ENCODE peak calls at places on chromosomes 3 and 15, in nine cellular contexts. U is neural crest cell, R is PC-9, B is tibial artery, D is psoas muscle, S is cardiac fibroblast, T is right atrium auricular region, Y is transverse colon, X is epithelial cell of esophagus. H is an unnamed sample.

GRCh38 chr3:171803044-171803443 is 7.2 kb downstream of the PLD1 start:
- DNase-seq in B (no peak), T (no peak), S (no peak), D (no peak), Y (no peak), R (no peak), U (no peak), X (no peak), H (no peak)

GRCh38 chr3:39668420-39668819 is 141.0 kb upstream of the MYRIP start:
- DNase-seq in B (no peak), S (peak), X (peak), D (no peak), Y (no peak), T (no peak), R (no peak), U (peak), H (no peak)

GRCh38 chr3:149003653-149004305 is 12.4 kb downstream of the GYG1 start:
- DNase-seq in S (no peak), U (no peak), B (no peak), T (no peak), D (no peak), Y (no peak), X (peak), R (peak), H (no peak)

GRCh38 chr15:58139631-58140522 is 1.7 kb downstream of the AQP9 start:
- DNase-seq in R (no peak), U (no peak), Y (no peak), X (peak), B (no peak), T (no peak), D (no peak), S (peak), H (no peak)

GRCh38 chr3:106088899-106089298 is 220.1 kb upstream of the CBLB start:
- DNase-seq in U (no peak), T (no peak), S (no peak), R (no peak), B (no peak), D (no peak), X (no peak), Y (no peak), H (no peak)

GRCh38 chr3:78804251-78805037 is 963.4 kb downstream of the ROBO1 start:
- DNase-seq in U (no peak), S (peak), D (no peak), X (peak), Y (no peak), T (no peak), R (no peak), B (no peak), H (no peak)

GRCh38 chr3:56251343-56251945 is 216.8 kb downstream of the ERC2 start:
- DNase-seq in D (no peak), S (peak), B (no peak), R (peak), X (peak), U (peak), Y (peak), T (no peak), H (no peak)

GRCh38 chr3:41477399-41478014 is 278.2 kb downstream of the CTNNB1 start:
- DNase-seq in X (no peak), S (no peak), D (no peak), R (no peak), Y (no peak), B (no peak), U (no peak), T (no peak), H (no peak)

GRCh38 chr15:99108993-99109392 is 4.1 kb downstream of the SYNM start:
- DNase-seq in D (no peak), U (no peak), R (no peak), Y (no peak), S (no peak), T (no peak), X (no peak), B (no peak), H (no peak)

GRCh38 chr3:174951023-174951422 is 91.9 kb downstream of the NAALADL2 start:
- DNase-seq in B (no peak), D (no peak), R (no peak), X (peak), Y (no peak), T (no peak), U (no peak), S (peak), H (no peak)

GRCh38 chr3:53885239-53885638 is 3.3 kb upstream of the ACTR8 start:
- DNase-seq in B (no peak), Y (no peak), D (no peak), S (no peak), U (no peak), T (no peak), X (peak), R (no peak), H (no peak)

GRCh38 chr15:68420186-68420684 is 11.7 kb downstream of the ITGA11 start:
- DNase-seq in D (no peak), T (peak), R (no peak), Y (no peak), B (peak), S (no peak), X (no peak), U (no peak), H (no peak)

GRCh38 chr3:42723146-42723683 is 20.6 kb upstream of the HHATL start:
- DNase-seq in R (no peak), B (no peak), T (no peak), U (no peak), X (peak), S (no peak), D (no peak), Y (no peak), H (no peak)

GRCh38 chr3:98809561-98809960 is 46.4 kb downstream of the ST3GAL6 start:
- DNase-seq in T (no peak), Y (no peak), S (peak), D (no peak), B (no peak), U (no peak), X (no peak), R (no peak), H (no peak)

GRCh38 chr3:65168547-65168946 is 480.7 kb upstream of the ADAMTS9 start:
- DNase-seq in X (no peak), T (no peak), R (no peak), U (no peak), D (no peak), S (peak), Y (no peak), B (no peak), H (no peak)

GRCh38 chr3:29668728-29669127 is 387.9 kb downstream of the RBMS3 start:
- DNase-seq in D (no peak), T (no peak), S (no peak), B (no peak), X (no peak), U (no peak), R (no peak), Y (no peak), H (no peak)

GRCh38 chr3:132695006-132695405 is 27.2 kb downstream of the NPHP3 start:
- DNase-seq in B (no peak), T (no peak), Y (no peak), X (no peak), U (no peak), D (no peak), R (no peak), S (no peak), H (no peak)

GRCh38 chr15:35376701-35377100 is 169.3 kb downstream of the DPH6 start:
- DNase-seq in R (no peak), X (peak), T (no peak), U (no peak), B (no peak), D (no peak), S (no peak), Y (no peak), H (no peak)

GRCh38 chr15:69718916-69719315 is 266.3 kb downstream of the RPLP1 start:
- DNase-seq in X (no peak), R (no peak), T (no peak), S (no peak), Y (no peak), D (no peak), B (peak), U (no peak), H (no peak)

GRCh38 chr3:159762981-159763465 is 225.6 kb upstream of the IL12A start:
- DNase-seq in S (peak), T (peak), R (peak), B (peak), D (peak), Y (peak), U (peak), X (peak), H (peak)

GRCh38 chr3:14300721-14301377 is 101.6 kb upstream of the SLC6A6 start:
- DNase-seq in Y (no peak), R (no peak), S (peak), U (no peak), B (peak), X (no peak), T (peak), D (peak), H (no peak)

GRCh38 chr15:86756688-86757087 is 677.0 kb downstream of the AGBL1 start:
- DNase-seq in U (no peak), B (no peak), S (no peak), D (no peak), X (peak), Y (no peak), R (no peak), T (no peak), H (no peak)

GRCh38 chr3:124084398-124084881 is 92.5 kb upstream of the ROPN1 start:
- DNase-seq in R (no peak), B (no peak), U (no peak), S (no peak), Y (no peak), X (no peak), T (no peak), D (no peak), H (no peak)

GRCh38 chr15:75620776-75621536 is 4.6 kb downstream of the SNUPN start:
- DNase-seq in U (no peak), S (peak), R (no peak), T (peak), D (peak), Y (peak), B (peak), X (peak), H (peak)

GRCh38 chr3:73550011-73550410 is 74.7 kb downstream of the PDZRN3 start:
- DNase-seq in B (no peak), U (no peak), R (no peak), Y (no peak), X (no peak), T (no peak), S (no peak), D (no peak), H (no peak)

GRCh38 chr3:42702982-42703694 is 540 bp upstream of the HHATL start:
- DNase-seq in Y (no peak), S (no peak), U (no peak), R (no peak), T (no peak), X (no peak), D (no peak), B (peak), H (no peak)

GRCh38 chr3:127791221-127791913 is 30.9 kb downstream of the MGLL start:
- DNase-seq in B (no peak), U (no peak), Y (peak), T (no peak), X (peak), S (peak), D (no peak), R (peak), H (no peak)

GRCh38 chr15:96851613-96852012 is 521.1 kb downstream of the NR2F2 start:
- DNase-seq in R (no peak), D (no peak), X (peak), Y (no peak), B (peak), T (no peak), S (peak), U (no peak), H (no peak)

GRCh38 chr3:128923607-128924385 is 44.4 kb downstream of the ACAD9 start:
- DNase-seq in D (no peak), S (no peak), U (no peak), X (no peak), T (no peak), R (no peak), Y (no peak), B (peak), H (no peak)

GRCh38 chr15:78276032-78276943 is 11.9 kb downstream of the DNAJA4 start:
- DNase-seq in X (no peak), R (no peak), S (no peak), U (no peak), D (no peak), Y (no peak), B (no peak), T (no peak), H (no peak)

GRCh38 chr3:11212301-11212613 is 58.0 kb downstream of the HRH1 start:
- DNase-seq in U (no peak), Y (no peak), R (no peak), T (no peak), B (no peak), X (peak), D (no peak), S (peak), H (no peak)

GRCh38 chr3:182389041-182389815 is 404.1 kb upstream of the ATP11B start:
- DNase-seq in T (no peak), Y (no peak), S (no peak), X (peak), U (no peak), B (no peak), R (peak), D (no peak), H (no peak)

GRCh38 chr3:165502707-165503106 is 306.5 kb upstream of the SLITRK3 start:
- DNase-seq in R (no peak), Y (no peak), X (no peak), U (no peak), T (no peak), B (no peak), S (no peak), D (no peak), H (no peak)

GRCh38 chr3:189272500-189273119 is 100.8 kb downstream of the TPRG1 start:
- DNase-seq in S (peak), X (no peak), D (no peak), R (no peak), U (no peak), B (no peak), Y (no peak), T (no peak), H (no peak)

GRCh38 chr3:32423956-32424558 is 32.4 kb downstream of the CMTM7 start:
- DNase-seq in S (no peak), X (no peak), B (no peak), Y (no peak), T (peak), U (no peak), R (no peak), D (no peak), H (no peak)

GRCh38 chr3:179260949-179261765 is 10.2 kb upstream of the KCNMB3 start:
- DNase-seq in S (peak), B (peak), Y (peak), T (peak), D (peak), U (peak), X (peak), R (peak), H (peak)

GRCh38 chr3:128922804-128923459 is 43.5 kb downstream of the ACAD9 start:
- DNase-seq in X (no peak), T (no peak), B (peak), S (no peak), U (no peak), Y (no peak), R (no peak), D (no peak), H (no peak)

GRCh38 chr3:13303410-13303809 is 116.7 kb downstream of the NUP210 start:
- DNase-seq in T (no peak), U (no peak), B (no peak), D (no peak), R (no peak), S (no peak), X (no peak), Y (no peak), H (no peak)

GRCh38 chr3:161051856-161052255 is 53.3 kb downstream of the B3GALNT1 start:
- DNase-seq in B (no peak), X (no peak), D (no peak), R (no peak), Y (no peak), T (no peak), U (no peak), S (no peak), H (no peak)

GRCh38 chr3:185858502-185859225 is 33.8 kb upstream of the IGF2BP2 start:
- DNase-seq in B (no peak), R (peak), U (no peak), T (no peak), S (no peak), X (no peak), Y (no peak), D (no peak), H (no peak)

GRCh38 chr3:82329300-82329699 is 567.9 kb upstream of the GBE1 start:
- DNase-seq in U (no peak), D (no peak), R (no peak), T (no peak), B (no peak), X (peak), S (no peak), Y (no peak), H (no peak)
- TF ChIP-seq CTCF in U (peak), D (peak), R (peak), T (peak), B (no peak), X (peak), S (peak), Y (no peak), H (no peak)

DNA sequence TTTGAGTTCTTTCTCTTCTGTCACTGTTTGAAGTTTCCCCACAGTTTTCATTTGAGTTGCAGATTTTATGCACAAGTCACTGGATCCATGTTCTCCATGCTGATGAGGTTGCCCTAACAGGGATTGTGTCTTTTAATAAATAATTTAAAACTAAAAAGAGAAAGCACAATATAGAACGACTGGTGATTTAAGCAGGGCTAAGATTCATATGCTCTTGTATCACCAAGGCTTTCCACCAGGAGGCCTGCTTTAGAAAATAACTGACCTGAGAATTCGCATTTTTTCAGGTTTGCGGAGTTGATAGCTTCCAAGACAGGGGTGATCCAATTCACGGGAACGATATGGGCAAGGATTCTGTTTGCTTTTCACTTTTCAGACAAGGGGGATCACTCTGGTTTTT is 252.0 kb upstream of the VEPH1 start:
- DNase-seq in T (no peak), U (no peak), X (no peak), S (peak), Y (no peak), B (no peak), D (no peak), R (no peak), H (no peak)
- TF ChIP-seq CTCF in T (no peak), U (peak), X (peak), S (peak), Y (no peak), B (no peak), D (no peak), R (peak), H (no peak)

DNA sequence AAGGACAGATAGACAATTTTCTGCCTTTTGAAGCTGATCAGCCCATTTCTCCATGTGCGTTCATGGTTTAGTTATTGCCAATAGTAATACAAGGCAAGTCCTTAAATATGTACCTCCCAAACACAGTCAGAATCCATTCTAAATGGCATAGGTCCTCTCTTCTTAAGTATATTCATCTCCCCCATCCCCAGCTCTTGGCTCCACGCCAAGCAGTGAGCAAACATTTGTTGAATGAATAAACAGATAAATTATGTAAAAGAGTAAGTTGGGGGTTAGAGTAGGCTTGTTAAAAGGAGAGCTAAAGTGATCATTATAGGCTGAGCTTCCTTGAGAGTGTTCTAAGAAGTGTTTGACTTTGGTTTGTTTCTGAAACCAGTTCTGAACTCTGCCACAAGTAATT is 241.3 kb downstream of the ITPR1 start:
- DNase-seq in S (no peak), B (no peak), T (no peak), Y (no peak), R (no peak), U (no peak), D (no peak), X (no peak), H (no peak)
- TF ChIP-seq CTCF in S (no peak), B (no peak), T (no peak), Y (no peak), R (no peak), U (no peak), D (no peak), X (no peak), H (no peak)

GRCh38 chr3:36792342-36792741 is 28.0 kb upstream of the DCLK3 start:
- DNase-seq in T (no peak), X (peak), R (peak), U (peak), Y (no peak), B (no peak), S (peak), D (no peak), H (no peak)
- TF ChIP-seq CTCF in T (peak), X (peak), R (peak), U (peak), Y (no peak), B (peak), S (peak), D (no peak), H (no peak)

GRCh38 chr3:28326458-28326926 is 22.0 kb upstream of the ZCWPW2 start:
- DNase-seq in U (no peak), B (no peak), Y (peak), T (no peak), S (no peak), R (no peak), D (no peak), X (no peak), H (no peak)

GRCh38 chr3:28328188-28329151 is 20.1 kb upstream of the ZCWPW2 start:
- DNase-seq in B (no peak), T (no peak), S (peak), X (peak), Y (no peak), R (no peak), U (no peak), D (no peak), H (no peak)
- TF ChIP-seq CTCF in B (peak), T (peak), S (peak), X (peak), Y (peak), R (peak), U (peak), D (peak), H (peak)